ENCODE peak calls at places on chromosomes 11 and 22, in five cellular contexts. L, K, U, Q and F are unnamed samples.

GRCh38 chr22:50284479-50284878 is 14.3 kb upstream of the MAPK11 start:
- DNase-seq in L (no peak), K (no peak), U (no peak), Q (no peak), F (no peak)

GRCh38 chr11:118342503-118343161 is at the start of gene CD3D:
- DNase-seq in L (no peak), K (no peak), U (no peak), Q (peak; percentile 20), F (peak; percentile 84)

GRCh38 chr22:39943366-39943765 is 16.8 kb upstream of the TMA7B start:
- DNase-seq in L (no peak), K (peak; percentile 69), U (no peak), Q (no peak), F (peak; percentile 28)

GRCh38 chr11:63623513-63624140 is 9.4 kb upstream of the PLAAT3 start:
- DNase-seq in L (no peak), K (no peak), U (no peak), Q (no peak), F (no peak)

GRCh38 chr11:128482512-128483191 is 104.7 kb downstream of the ETS1 start:
- DNase-seq in L (no peak), K (no peak), U (no peak), Q (no peak), F (no peak)

GRCh38 chr11:134385774-134386565 is 26.1 kb downstream of the B3GAT1 start:
- DNase-seq in L (no peak), K (no peak), U (no peak), Q (no peak), F (no peak)

GRCh38 chr22:41009222-41009948 is 58.2 kb downstream of the RBX1 start:
- DNase-seq in L (no peak), K (no peak), U (no peak), Q (no peak), F (no peak)

GRCh38 chr11:125153837-125154236 is 10.7 kb upstream of the PKNOX2 start:
- DNase-seq in L (no peak), K (no peak), U (no peak), Q (no peak), F (no peak)

GRCh38 chr11:1223346-1224108 is 661 bp downstream of the MUC5B start:
- DNase-seq in L (no peak), K (peak; percentile 45), U (no peak), Q (no peak), F (no peak)

GRCh38 chr11:119167933-119168332 is 592 bp upstream of the NLRX1 start:
- DNase-seq in L (no peak), K (no peak), U (no peak), Q (peak; percentile 36), F (no peak)

GRCh38 chr22:23365961-23366360 is 185.7 kb downstream of the BCR start:
- DNase-seq in L (no peak), K (no peak), U (no peak), Q (no peak), F (no peak)

GRCh38 chr22:24412274-24412673 is 15.1 kb upstream of the ADORA2A start:
- DNase-seq in L (no peak), K (no peak), U (no peak), Q (no peak), F (no peak)

GRCh38 chr11:100473390-100473740 is 213.7 kb upstream of the ARHGAP42 start:
- DNase-seq in L (no peak), K (no peak), U (no peak), Q (no peak), F (no peak)

GRCh38 chr11:120304526-120304925 is 20.6 kb upstream of the TLCD5 start:
- DNase-seq in L (peak; percentile 19), K (no peak), U (no peak), Q (no peak), F (no peak)

GRCh38 chr11:45150301-45150700 is 3.9 kb downstream of the PRDM11 start:
- DNase-seq in L (no peak), K (no peak), U (no peak), Q (no peak), F (no peak)

GRCh38 chr11:44573333-44573732 is 7.9 kb downstream of the CD82 start:
- DNase-seq in L (no peak), K (no peak), U (no peak), Q (no peak), F (no peak)

DNA sequence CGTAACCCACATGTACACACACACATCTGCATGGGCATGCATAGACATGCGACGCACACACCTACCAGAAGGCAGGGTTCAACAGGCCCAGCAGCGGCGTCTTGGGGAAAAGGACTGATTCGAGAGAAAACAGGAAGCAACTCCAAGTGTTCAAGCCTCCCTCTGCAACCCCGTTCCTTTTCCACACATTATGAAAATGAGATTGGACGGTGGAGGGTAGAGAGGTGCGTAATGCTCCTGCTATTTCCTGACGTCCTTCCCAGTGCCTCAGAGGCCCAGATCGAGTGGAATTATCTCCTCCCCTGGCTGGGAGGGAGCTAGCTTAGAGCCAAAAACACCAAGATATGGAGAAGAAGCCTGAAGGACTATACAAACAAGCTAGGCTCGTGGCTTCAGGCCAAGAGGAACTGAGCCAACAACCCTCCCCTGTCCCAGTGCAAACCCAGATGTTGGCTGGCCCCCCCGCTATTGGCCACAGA is 289.2 kb downstream of the MN1 start:
- DNase-seq in L (no peak), K (no peak), U (no peak), Q (no peak), F (no peak)
- TF ChIP-seq CHD2 in L (no peak), K (no peak), U (no peak), Q (no peak), F (no peak)

DNA sequence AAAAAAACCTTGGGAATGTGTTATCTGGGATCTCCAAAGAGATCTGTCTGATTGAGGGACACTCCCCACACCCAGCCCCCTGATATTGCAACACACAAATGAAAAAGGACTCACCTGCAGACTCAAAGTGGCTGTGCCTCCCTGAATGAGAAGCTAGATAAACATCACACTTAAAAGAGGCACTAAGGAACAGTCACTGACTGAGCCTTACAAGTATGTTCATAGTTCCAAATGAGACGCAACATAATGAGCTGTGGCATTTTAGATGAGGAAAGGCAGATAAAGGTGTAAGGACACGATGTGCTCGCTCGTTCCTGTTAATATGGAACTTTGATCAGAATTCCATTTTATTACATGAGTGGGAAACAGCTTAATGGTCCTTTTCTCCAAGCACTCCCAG is 21.0 kb upstream of the CFAP300 start:
- DNase-seq in L (no peak), K (no peak), U (no peak), Q (no peak), F (no peak)
- TF ChIP-seq KDM1A in L (no peak), K (no peak), U (no peak), Q (no peak), F (no peak)

GRCh38 chr11:68271781-68272608 is at the start of gene C11orf24:
- DNase-seq in L (peak; percentile 95), K (peak; percentile 95), U (peak; percentile 82), Q (peak; percentile 84), F (peak; percentile 98)
- TF ChIP-seq EP300 in L (no peak), K (no peak), U (no peak), Q (peak; percentile 24), F (peak; percentile 25)

GRCh38 chr11:121414141-121414918 is 37.8 kb upstream of the SORL1 start:
- DNase-seq in L (no peak), K (no peak), U (no peak), Q (no peak), F (no peak)

GRCh38 chr11:121415861-121416260 is 36.3 kb upstream of the SORL1 start:
- DNase-seq in L (no peak), K (no peak), U (no peak), Q (no peak), F (no peak)

GRCh38 chr11:121417607-121418006 is 34.5 kb upstream of the SORL1 start:
- DNase-seq in L (no peak), K (no peak), U (no peak), Q (no peak), F (no peak)

GRCh38 chr11:121418625-121419114 is 33.4 kb upstream of the SORL1 start:
- DNase-seq in L (no peak), K (no peak), U (no peak), Q (no peak), F (no peak)

DNA sequence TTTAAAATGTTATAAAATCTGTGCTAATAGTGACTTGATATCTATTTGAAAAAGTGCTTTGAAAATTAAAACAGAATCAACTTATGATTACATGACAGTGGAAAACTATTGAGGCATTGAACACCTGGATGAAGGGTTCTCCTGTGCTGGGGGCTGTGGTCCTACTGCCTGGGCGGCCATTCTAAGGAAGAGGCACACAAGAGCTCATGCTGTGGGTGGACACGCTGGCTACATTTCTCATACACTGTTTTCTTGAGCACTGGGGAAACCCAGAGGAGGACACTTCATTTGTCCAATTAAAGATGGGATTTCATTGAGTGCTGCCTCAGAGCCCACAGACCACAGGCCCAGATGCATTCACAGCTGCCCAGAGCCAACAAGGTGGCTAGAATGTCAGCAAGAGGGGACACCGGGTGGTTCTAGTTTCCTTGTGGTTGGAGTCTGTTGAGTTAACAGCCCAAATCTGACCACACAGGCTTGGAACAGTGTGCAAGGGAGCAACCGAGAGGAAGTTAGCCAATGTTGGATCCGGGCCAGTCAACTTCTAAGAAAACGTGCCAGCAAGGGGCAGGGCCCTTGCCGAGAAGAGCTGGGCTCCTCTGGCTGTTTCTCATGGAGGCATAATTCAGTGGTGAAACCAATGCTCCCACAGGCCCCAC is 35.1 kb upstream of the SORL1 start:
- DNase-seq in L (no peak), K (no peak), U (peak; percentile 92), Q (no peak), F (no peak)
- TF ChIP-seq CHD2 in L (no peak), K (no peak), U (peak; percentile 38), Q (no peak), F (no peak)

DNA sequence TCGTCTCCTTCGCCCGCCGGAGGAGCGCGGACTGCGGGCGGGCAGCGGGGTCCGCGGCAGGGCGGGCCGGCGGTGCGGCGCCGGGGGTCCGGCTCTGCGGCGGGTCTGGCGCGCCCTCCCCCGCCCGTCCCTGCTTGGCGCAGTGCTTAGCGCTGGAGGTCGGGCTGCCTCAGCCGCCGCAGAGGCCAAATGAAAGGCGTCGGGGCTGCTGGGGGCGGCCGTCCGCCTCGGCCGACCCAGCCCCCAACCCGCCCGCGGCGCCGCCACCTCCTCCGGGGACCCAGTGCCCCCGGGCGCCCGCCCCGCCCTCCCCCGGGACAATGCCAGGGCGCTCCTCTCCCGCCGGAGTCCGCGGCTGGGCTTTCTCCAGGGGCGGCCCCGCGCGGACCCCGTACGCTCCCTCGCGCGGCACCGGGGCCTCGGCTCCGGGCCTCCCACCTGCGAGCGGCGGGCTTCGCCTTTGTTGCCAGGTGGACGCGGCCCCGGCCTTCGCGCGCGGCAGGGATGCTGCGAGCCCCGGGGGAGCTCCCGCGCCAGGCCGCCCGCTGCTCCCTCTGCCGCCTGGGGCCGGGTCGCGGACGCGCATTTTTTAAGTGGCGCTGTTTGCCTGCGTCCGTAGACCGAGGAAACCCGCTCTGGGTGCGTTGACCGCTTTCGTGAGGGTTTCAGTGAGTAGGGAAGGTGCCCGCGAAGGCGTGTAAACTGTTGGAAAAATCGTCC is 575 bp downstream of the APLP2 start:
- DNase-seq in L (peak; percentile 15), K (peak; percentile 59), U (no peak), Q (no peak), F (peak; percentile 65)
- TF ChIP-seq KDM1A in L (no peak), K (no peak), U (no peak), Q (no peak), F (no peak)